ENCODE peak calls at places on chromosome 12, in eight cellular contexts. One of them, this sample, is unnamed.

GRCh38 chr12:117063162-117063911 is 35.9 kb downstream of the TESC start:
- DNase-seq in RPMI7951: no peak
- DNase-seq in H7: no peak
- DNase-seq in lower lobe of right lung: no peak
- DNase-seq in CD8-positive, alpha-beta memory T cell: peak
- DNase-seq in activated CD8-positive, alpha-beta memory T cell treated with anti-CD3 and anti-CD28 coated beads for 1 hour: no peak
- DNase-seq in HTR-8/SVneo: no peak
- DNase-seq in uterus: no peak
- DNase-seq in this sample: peak

GRCh38 chr12:120932058-120932457 is 27.9 kb upstream of the SPPL3 start:
- DNase-seq in HTR-8/SVneo: no peak
- DNase-seq in H7: no peak
- DNase-seq in activated CD8-positive, alpha-beta memory T cell treated with anti-CD3 and anti-CD28 coated beads for 1 hour: no peak
- DNase-seq in CD8-positive, alpha-beta memory T cell: no peak
- DNase-seq in uterus: no peak
- DNase-seq in lower lobe of right lung: no peak
- DNase-seq in RPMI7951: no peak
- DNase-seq in this sample: no peak

GRCh38 chr12:131592972-131593371 is 117.9 kb upstream of the SFSWAP start:
- DNase-seq in lower lobe of right lung: no peak
- DNase-seq in HTR-8/SVneo: no peak
- DNase-seq in H7: no peak
- DNase-seq in activated CD8-positive, alpha-beta memory T cell treated with anti-CD3 and anti-CD28 coated beads for 1 hour: no peak
- DNase-seq in CD8-positive, alpha-beta memory T cell: no peak
- DNase-seq in uterus: no peak
- DNase-seq in RPMI7951: no peak
- DNase-seq in this sample: peak

GRCh38 chr12:34390846-34391700 is 368.8 kb downstream of the ALG10 start:
- DNase-seq in lower lobe of right lung: peak
- DNase-seq in HTR-8/SVneo: no peak
- DNase-seq in CD8-positive, alpha-beta memory T cell: peak
- DNase-seq in uterus: no peak
- DNase-seq in RPMI7951: no peak
- DNase-seq in activated CD8-positive, alpha-beta memory T cell treated with anti-CD3 and anti-CD28 coated beads for 1 hour: no peak
- DNase-seq in H7: peak
- DNase-seq in this sample: no peak

GRCh38 chr12:53190108-53190729 is 9.5 kb upstream of the CSAD start:
- DNase-seq in H7: peak
- DNase-seq in lower lobe of right lung: peak
- DNase-seq in CD8-positive, alpha-beta memory T cell: peak
- DNase-seq in uterus: peak
- DNase-seq in HTR-8/SVneo: peak
- DNase-seq in RPMI7951: peak
- DNase-seq in activated CD8-positive, alpha-beta memory T cell treated with anti-CD3 and anti-CD28 coated beads for 1 hour: no peak
- DNase-seq in this sample: no peak

GRCh38 chr12:95418142-95418541 is 55.8 kb upstream of the METAP2 start:
- DNase-seq in activated CD8-positive, alpha-beta memory T cell treated with anti-CD3 and anti-CD28 coated beads for 1 hour: no peak
- DNase-seq in uterus: no peak
- DNase-seq in HTR-8/SVneo: no peak
- DNase-seq in lower lobe of right lung: no peak
- DNase-seq in RPMI7951: peak
- DNase-seq in CD8-positive, alpha-beta memory T cell: no peak
- DNase-seq in H7: no peak
- DNase-seq in this sample: no peak

GRCh38 chr12:39990122-39991101 is 115.5 kb downstream of the SLC2A13 start:
- DNase-seq in activated CD8-positive, alpha-beta memory T cell treated with anti-CD3 and anti-CD28 coated beads for 1 hour: peak
- DNase-seq in uterus: peak
- DNase-seq in RPMI7951: peak
- DNase-seq in lower lobe of right lung: peak
- DNase-seq in CD8-positive, alpha-beta memory T cell: peak
- DNase-seq in H7: peak
- DNase-seq in HTR-8/SVneo: no peak
- DNase-seq in this sample: peak

GRCh38 chr12:24991209-24992049 is 42.5 kb upstream of the BCAT1 start:
- DNase-seq in uterus: no peak
- DNase-seq in RPMI7951: peak
- DNase-seq in CD8-positive, alpha-beta memory T cell: no peak
- DNase-seq in HTR-8/SVneo: peak
- DNase-seq in activated CD8-positive, alpha-beta memory T cell treated with anti-CD3 and anti-CD28 coated beads for 1 hour: no peak
- DNase-seq in lower lobe of right lung: no peak
- DNase-seq in H7: peak
- DNase-seq in this sample: no peak

GRCh38 chr12:106633451-106633823 is 50.6 kb downstream of the RFX4 start:
- DNase-seq in CD8-positive, alpha-beta memory T cell: no peak
- DNase-seq in uterus: no peak
- DNase-seq in H7: no peak
- DNase-seq in HTR-8/SVneo: no peak
- DNase-seq in RPMI7951: no peak
- DNase-seq in lower lobe of right lung: no peak
- DNase-seq in activated CD8-positive, alpha-beta memory T cell treated with anti-CD3 and anti-CD28 coated beads for 1 hour: no peak
- DNase-seq in this sample: no peak

GRCh38 chr12:121893901-121894540 is 5.4 kb downstream of the PSMD9 start:
- DNase-seq in lower lobe of right lung: no peak
- DNase-seq in CD8-positive, alpha-beta memory T cell: no peak
- DNase-seq in HTR-8/SVneo: peak
- DNase-seq in RPMI7951: peak
- DNase-seq in uterus: no peak
- DNase-seq in H7: peak
- DNase-seq in activated CD8-positive, alpha-beta memory T cell treated with anti-CD3 and anti-CD28 coated beads for 1 hour: no peak
- DNase-seq in this sample: no peak

GRCh38 chr12:19034937-19035336 is 94.6 kb upstream of the PLEKHA5 start:
- DNase-seq in activated CD8-positive, alpha-beta memory T cell treated with anti-CD3 and anti-CD28 coated beads for 1 hour: no peak
- DNase-seq in RPMI7951: no peak
- DNase-seq in H7: no peak
- DNase-seq in uterus: no peak
- DNase-seq in HTR-8/SVneo: no peak
- DNase-seq in lower lobe of right lung: no peak
- DNase-seq in CD8-positive, alpha-beta memory T cell: no peak
- DNase-seq in this sample: no peak

GRCh38 chr12:124639407-124639806 is 72.0 kb upstream of the NCOR2 start:
- DNase-seq in activated CD8-positive, alpha-beta memory T cell treated with anti-CD3 and anti-CD28 coated beads for 1 hour: no peak
- DNase-seq in uterus: no peak
- DNase-seq in CD8-positive, alpha-beta memory T cell: no peak
- DNase-seq in RPMI7951: no peak
- DNase-seq in lower lobe of right lung: no peak
- DNase-seq in H7: no peak
- DNase-seq in HTR-8/SVneo: no peak
- DNase-seq in this sample: no peak

GRCh38 chr12:116959845-116960514 is 49.2 kb downstream of the FBXW8 start:
- DNase-seq in CD8-positive, alpha-beta memory T cell: no peak
- DNase-seq in H7: no peak
- DNase-seq in HTR-8/SVneo: no peak
- DNase-seq in activated CD8-positive, alpha-beta memory T cell treated with anti-CD3 and anti-CD28 coated beads for 1 hour: no peak
- DNase-seq in lower lobe of right lung: no peak
- DNase-seq in RPMI7951: no peak
- DNase-seq in uterus: no peak
- DNase-seq in this sample: peak

GRCh38 chr12:76883151-76883550 is 4.3 kb upstream of the CSRP2 start:
- DNase-seq in CD8-positive, alpha-beta memory T cell: no peak
- DNase-seq in activated CD8-positive, alpha-beta memory T cell treated with anti-CD3 and anti-CD28 coated beads for 1 hour: no peak
- DNase-seq in uterus: no peak
- DNase-seq in H7: peak
- DNase-seq in RPMI7951: no peak
- DNase-seq in HTR-8/SVneo: peak
- DNase-seq in lower lobe of right lung: no peak
- DNase-seq in this sample: no peak

GRCh38 chr12:24596768-24597388 is 352.0 kb downstream of the BCAT1 start:
- DNase-seq in HTR-8/SVneo: no peak
- DNase-seq in lower lobe of right lung: no peak
- DNase-seq in uterus: no peak
- DNase-seq in H7: peak
- DNase-seq in RPMI7951: peak
- DNase-seq in CD8-positive, alpha-beta memory T cell: no peak
- DNase-seq in activated CD8-positive, alpha-beta memory T cell treated with anti-CD3 and anti-CD28 coated beads for 1 hour: no peak
- DNase-seq in this sample: no peak

GRCh38 chr12:45183263-45183662 is 32.6 kb upstream of the ANO6 start:
- DNase-seq in lower lobe of right lung: no peak
- DNase-seq in CD8-positive, alpha-beta memory T cell: no peak
- DNase-seq in uterus: no peak
- DNase-seq in activated CD8-positive, alpha-beta memory T cell treated with anti-CD3 and anti-CD28 coated beads for 1 hour: no peak
- DNase-seq in H7: peak
- DNase-seq in RPMI7951: no peak
- DNase-seq in HTR-8/SVneo: no peak
- DNase-seq in this sample: no peak

GRCh38 chr12:91988571-91988970 is 157.1 kb downstream of the BTG1 start:
- DNase-seq in H7: no peak
- DNase-seq in RPMI7951: no peak
- DNase-seq in lower lobe of right lung: no peak
- DNase-seq in activated CD8-positive, alpha-beta memory T cell treated with anti-CD3 and anti-CD28 coated beads for 1 hour: no peak
- DNase-seq in CD8-positive, alpha-beta memory T cell: no peak
- DNase-seq in uterus: no peak
- DNase-seq in HTR-8/SVneo: no peak
- DNase-seq in this sample: no peak

GRCh38 chr12:5076761-5077160 is 33.1 kb downstream of the KCNA5 start:
- DNase-seq in RPMI7951: no peak
- DNase-seq in activated CD8-positive, alpha-beta memory T cell treated with anti-CD3 and anti-CD28 coated beads for 1 hour: no peak
- DNase-seq in CD8-positive, alpha-beta memory T cell: no peak
- DNase-seq in lower lobe of right lung: no peak
- DNase-seq in HTR-8/SVneo: no peak
- DNase-seq in uterus: no peak
- DNase-seq in H7: no peak
- DNase-seq in this sample: no peak

GRCh38 chr12:20967756-20968155 is 157.3 kb downstream of the SLCO1B3 start:
- DNase-seq in uterus: no peak
- DNase-seq in RPMI7951: no peak
- DNase-seq in activated CD8-positive, alpha-beta memory T cell treated with anti-CD3 and anti-CD28 coated beads for 1 hour: no peak
- DNase-seq in CD8-positive, alpha-beta memory T cell: no peak
- DNase-seq in HTR-8/SVneo: no peak
- DNase-seq in lower lobe of right lung: no peak
- DNase-seq in H7: no peak
- DNase-seq in this sample: no peak

GRCh38 chr12:51270847-51271518 is 768 bp upstream of the SMAGP start:
- DNase-seq in uterus: no peak
- DNase-seq in RPMI7951: peak
- DNase-seq in activated CD8-positive, alpha-beta memory T cell treated with anti-CD3 and anti-CD28 coated beads for 1 hour: no peak
- DNase-seq in CD8-positive, alpha-beta memory T cell: no peak
- DNase-seq in lower lobe of right lung: no peak
- DNase-seq in H7: no peak
- DNase-seq in HTR-8/SVneo: peak
- DNase-seq in this sample: no peak

GRCh38 chr12:52846356-52846970 is 2.3 kb downstream of the KRT78 start:
- DNase-seq in lower lobe of right lung: no peak
- DNase-seq in RPMI7951: no peak
- DNase-seq in uterus: no peak
- DNase-seq in HTR-8/SVneo: no peak
- DNase-seq in H7: no peak
- DNase-seq in activated CD8-positive, alpha-beta memory T cell treated with anti-CD3 and anti-CD28 coated beads for 1 hour: no peak
- DNase-seq in CD8-positive, alpha-beta memory T cell: peak
- DNase-seq in this sample: no peak

GRCh38 chr12:113298861-113299545 is 35.9 kb downstream of the SLC8B1 start:
- DNase-seq in H7: peak
- DNase-seq in CD8-positive, alpha-beta memory T cell: no peak
- DNase-seq in HTR-8/SVneo: no peak
- DNase-seq in uterus: peak
- DNase-seq in RPMI7951: peak
- DNase-seq in lower lobe of right lung: no peak
- DNase-seq in activated CD8-positive, alpha-beta memory T cell treated with anti-CD3 and anti-CD28 coated beads for 1 hour: no peak
- DNase-seq in this sample: no peak

GRCh38 chr12:93563807-93564538 is 8.5 kb upstream of the SOCS2 start:
- DNase-seq in HTR-8/SVneo: no peak
- DNase-seq in RPMI7951: peak
- DNase-seq in activated CD8-positive, alpha-beta memory T cell treated with anti-CD3 and anti-CD28 coated beads for 1 hour: no peak
- DNase-seq in lower lobe of right lung: no peak
- DNase-seq in H7: peak
- DNase-seq in uterus: no peak
- DNase-seq in CD8-positive, alpha-beta memory T cell: no peak
- DNase-seq in this sample: no peak

GRCh38 chr12:73863541-73863940 is 674.1 kb upstream of the ATXN7L3B start:
- DNase-seq in activated CD8-positive, alpha-beta memory T cell treated with anti-CD3 and anti-CD28 coated beads for 1 hour: no peak
- DNase-seq in HTR-8/SVneo: peak
- DNase-seq in RPMI7951: peak
- DNase-seq in uterus: no peak
- DNase-seq in CD8-positive, alpha-beta memory T cell: no peak
- DNase-seq in lower lobe of right lung: no peak
- DNase-seq in H7: no peak
- DNase-seq in this sample: no peak

GRCh38 chr12:131965073-131965472 is 15.3 kb downstream of the EP400 start:
- DNase-seq in H7: no peak
- DNase-seq in CD8-positive, alpha-beta memory T cell: no peak
- DNase-seq in uterus: no peak
- DNase-seq in activated CD8-positive, alpha-beta memory T cell treated with anti-CD3 and anti-CD28 coated beads for 1 hour: no peak
- DNase-seq in lower lobe of right lung: no peak
- DNase-seq in HTR-8/SVneo: no peak
- DNase-seq in RPMI7951: no peak
- DNase-seq in this sample: no peak

GRCh38 chr12:12916135-12916956 is 25.0 kb downstream of the GPRC5A start:
- DNase-seq in activated CD8-positive, alpha-beta memory T cell treated with anti-CD3 and anti-CD28 coated beads for 1 hour: peak
- DNase-seq in uterus: peak
- DNase-seq in RPMI7951: peak
- DNase-seq in lower lobe of right lung: peak
- DNase-seq in CD8-positive, alpha-beta memory T cell: peak
- DNase-seq in H7: peak
- DNase-seq in HTR-8/SVneo: peak
- DNase-seq in this sample: peak

GRCh38 chr12:90280564-90281058 is 572.0 kb upstream of the ATP2B1 start:
- DNase-seq in HTR-8/SVneo: no peak
- DNase-seq in RPMI7951: peak
- DNase-seq in H7: no peak
- DNase-seq in uterus: no peak
- DNase-seq in lower lobe of right lung: no peak
- DNase-seq in CD8-positive, alpha-beta memory T cell: no peak
- DNase-seq in activated CD8-positive, alpha-beta memory T cell treated with anti-CD3 and anti-CD28 coated beads for 1 hour: no peak
- DNase-seq in this sample: no peak

GRCh38 chr12:124730455-124730932 is 133.2 kb downstream of the SCARB1 start:
- DNase-seq in RPMI7951: peak
- DNase-seq in CD8-positive, alpha-beta memory T cell: no peak
- DNase-seq in activated CD8-positive, alpha-beta memory T cell treated with anti-CD3 and anti-CD28 coated beads for 1 hour: no peak
- DNase-seq in uterus: peak
- DNase-seq in HTR-8/SVneo: no peak
- DNase-seq in lower lobe of right lung: no peak
- DNase-seq in H7: no peak
- DNase-seq in this sample: no peak